ENCODE peak calls at places on chromosome 5, in four cellular contexts. V, I, M and P are unnamed samples.
A peak's percentile ranks its signal among the peaks of the same experiment; 100 is the strongest.

GRCh38 chr5:78899922-78900362 is 85.2 kb downstream of the ARSB start:
- DNase-seq in V (no peak), M (no peak), I (no peak), P (no peak)

GRCh38 chr5:67179695-67180302 is 16.8 kb downstream of the CD180 start:
- DNase-seq in V (no peak), M (no peak), I (no peak), P (no peak)

GRCh38 chr5:72542695-72543094 is 35.5 kb upstream of the ZNF366 start:
- DNase-seq in I (no peak), M (no peak), V (no peak), P (no peak)

GRCh38 chr5:97000391-97000790 is 64.5 kb downstream of the LNPEP start:
- DNase-seq in I (no peak), M (no peak), V (no peak), P (no peak)

GRCh38 chr5:150022163-150022540 is 21.6 kb downstream of the HMGXB3 start:
- DNase-seq in I (no peak), V (no peak), M (no peak), P (no peak)

GRCh38 chr5:10933141-10933540 is 172.1 kb upstream of the DAP start:
- DNase-seq in V (no peak), M (no peak), I (no peak), P (no peak)

GRCh38 chr5:134603059-134603458 is 29.6 kb downstream of the SAR1B start:
- DNase-seq in M (no peak), I (no peak), V (no peak), P (no peak)

GRCh38 chr5:105428461-105429129 is 1866.0 kb upstream of the NUDT12 start:
- DNase-seq in I (no peak), M (no peak), V (no peak), P (no peak)

GRCh38 chr5:110442856-110443255 is 283.6 kb downstream of the TMEM232 start:
- DNase-seq in I (no peak), V (no peak), M (no peak), P (no peak)

GRCh38 chr5:170339780-170340167 is 42.2 kb upstream of the LCP2 start:
- DNase-seq in M (no peak), V (no peak), I (no peak), P (no peak)

GRCh38 chr5:42301349-42301748 is 121.9 kb upstream of the GHR start:
- DNase-seq in M (no peak), I (no peak), V (no peak), P (no peak)

GRCh38 chr5:67234671-67235176 is 38.1 kb upstream of the CD180 start:
- DNase-seq in I (no peak), M (no peak), V (peak; percentile 49), P (no peak)

GRCh38 chr5:5306696-5307095 is 115.8 kb upstream of the ICE1 start:
- DNase-seq in M (no peak), I (no peak), V (no peak), P (no peak)

GRCh38 chr5:78221964-78222451 is 72.5 kb downstream of the AP3B1 start:
- DNase-seq in I (no peak), M (no peak), V (no peak), P (no peak)

GRCh38 chr5:55176176-55176818 is 3.3 kb upstream of the CDC20B start:
- DNase-seq in I (peak; percentile 27), V (no peak), M (no peak), P (no peak)

GRCh38 chr5:27450607-27451006 is 412.2 kb upstream of the CDH9 start:
- DNase-seq in I (no peak), M (no peak), V (no peak), P (no peak)

GRCh38 chr5:40914835-40915234 is 5.5 kb downstream of the C7 start:
- DNase-seq in M (no peak), V (no peak), I (no peak), P (no peak)

GRCh38 chr5:35188041-35188457 is 42.2 kb downstream of the PRLR start:
- DNase-seq in M (no peak), I (no peak), V (no peak), P (no peak)

GRCh38 chr5:112614285-112614684 is 123.4 kb upstream of the APC start:
- DNase-seq in V (no peak), M (no peak), I (no peak), P (no peak)

GRCh38 chr5:139395844-139396640 is 1.1 kb upstream of the PROB1 start:
- DNase-seq in V (no peak), M (no peak), I (peak; percentile 79), P (no peak)

GRCh38 chr5:33310471-33310870 is 130.3 kb upstream of the TARS1 start:
- DNase-seq in M (no peak), I (no peak), V (no peak), P (no peak)

GRCh38 chr5:75964008-75964407 is 119.2 kb upstream of the SV2C start:
- DNase-seq in M (no peak), I (no peak), V (no peak), P (no peak)

GRCh38 chr5:122163151-122164069 is 34.1 kb downstream of the ZNF474 start:
- DNase-seq in V (no peak), M (no peak), I (peak; percentile 25), P (peak; percentile 74)

GRCh38 chr5:51846015-51846414 is 462.8 kb downstream of the ISL1 start:
- DNase-seq in V (no peak), M (no peak), I (no peak), P (no peak)

GRCh38 chr5:3385874-3386536 is 209.6 kb upstream of the IRX1 start:
- DNase-seq in V (no peak), I (no peak), M (no peak), P (peak; percentile 4)

GRCh38 chr5:3384531-3384930 is 211.1 kb upstream of the IRX1 start:
- DNase-seq in M (no peak), I (no peak), V (no peak), P (peak; percentile 5)

GRCh38 chr5:3389471-3390026 is 206.1 kb upstream of the IRX1 start:
- DNase-seq in M (no peak), V (no peak), I (no peak), P (no peak)

GRCh38 chr5:3382782-3383181 is 212.8 kb upstream of the IRX1 start:
- DNase-seq in I (no peak), M (no peak), V (no peak), P (peak; percentile 34)

GRCh38 chr5:3386676-3387075 is 209.0 kb upstream of the IRX1 start:
- DNase-seq in V (no peak), I (no peak), M (no peak), P (peak; percentile 43)
- H3K9me3 ChIP-seq in V (no peaks in the 10 kb centered on the region), I (no peaks in the 10 kb centered on the region), M (no peaks in the 10 kb centered on the region), P (no peaks in the 10 kb centered on the region)

GRCh38 chr5:173299820-173300219 is 28.4 kb downstream of the STC2 start:
- DNase-seq in V (no peak), I (no peak), M (no peak), P (no peak)
- H3K4me1 ChIP-seq in V (no peaks in the 10 kb centered on the region), I (no peaks in the 10 kb centered on the region), M (no peaks in the 10 kb centered on the region), P (peaks cover 5% of the 10 kb centered on the region)

GRCh38 chr5:179111267-179112207 is 51.4 kb downstream of the ZNF354C start:
- DNase-seq in I (no peak), V (no peak), M (no peak), P (peak; percentile 38)

GRCh38 chr5:179113143-179113530 is 53.0 kb downstream of the ZNF354C start:
- DNase-seq in I (no peak), M (no peak), V (peak; percentile 4), P (peak; percentile 18)

GRCh38 chr5:179110528-179110927 is 50.4 kb downstream of the ZNF354C start:
- DNase-seq in I (no peak), M (no peak), V (no peak), P (peak; percentile 34)

GRCh38 chr5:179113945-179114641 is 53.9 kb downstream of the ZNF354C start:
- DNase-seq in M (no peak), V (peak; percentile 6), I (no peak), P (peak; percentile 11)

DNA sequence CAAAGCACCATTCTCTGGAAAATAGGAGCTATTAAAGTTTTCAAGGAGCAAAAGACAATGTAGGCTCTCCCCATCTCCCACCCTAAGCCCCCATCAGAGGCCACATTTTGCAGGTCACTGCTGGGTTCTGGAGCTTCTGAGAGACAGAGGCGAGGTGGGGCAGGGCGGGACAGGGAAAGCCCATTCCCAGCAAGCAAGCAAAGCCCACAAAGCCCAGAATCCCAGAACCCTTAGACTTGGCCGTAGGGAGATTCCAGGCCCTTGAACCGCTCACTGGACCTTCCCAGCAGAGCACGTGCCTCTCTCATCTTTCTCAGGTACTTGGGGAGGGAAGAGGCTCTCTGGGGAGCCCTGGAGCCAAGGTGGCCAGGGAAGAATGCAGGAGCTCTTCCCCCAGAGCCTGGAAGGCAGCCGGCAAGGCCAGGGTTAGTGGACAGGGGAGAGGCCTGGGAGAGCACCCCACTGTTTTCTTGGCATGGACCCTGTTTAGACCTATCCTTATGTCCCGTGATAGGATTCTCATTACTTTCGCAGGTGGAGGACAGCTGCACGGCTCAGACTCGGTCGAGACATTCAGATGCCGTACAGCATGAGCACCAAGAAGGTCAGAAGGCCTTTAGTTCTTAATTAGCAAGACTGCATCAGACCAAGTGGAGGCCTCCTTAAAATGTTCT is 52.4 kb downstream of the ZNF354C start:
- DNase-seq in M (no peak), I (no peak), V (no peak), P (peak; percentile 7)
- H3K9me3 ChIP-seq in M (peaks cover 19% of the 10 kb centered on the region), I (peaks cover 41% of the 10 kb centered on the region), V (peaks cover 81% of the 10 kb centered on the region), P (peaks cover 4% of the 10 kb centered on the region)

GRCh38 chr5:119345861-119346260 is 10.0 kb upstream of the TNFAIP8 start:
- DNase-seq in V (no peak), M (no peak), I (no peak), P (no peak)

GRCh38 chr5:119344231-119344630 is 11.6 kb upstream of the TNFAIP8 start:
- DNase-seq in M (no peak), I (no peak), V (no peak), P (no peak)

GRCh38 chr5:119347996-119348395 is 7.8 kb upstream of the TNFAIP8 start:
- DNase-seq in I (no peak), M (no peak), V (no peak), P (no peak)

GRCh38 chr5:119346404-119346803 is 9.4 kb upstream of the TNFAIP8 start:
- DNase-seq in V (no peak), M (no peak), I (no peak), P (no peak)

GRCh38 chr5:119347574-119347973 is 8.2 kb upstream of the TNFAIP8 start:
- DNase-seq in I (no peak), V (no peak), M (no peak), P (no peak)
- H3K4me1 ChIP-seq in I (no peaks in the 10 kb centered on the region), V (no peaks in the 10 kb centered on the region), M (peaks cover 12% of the 10 kb centered on the region), P (no peaks in the 10 kb centered on the region)

GRCh38 chr5:1431021-1431811 is 14.0 kb downstream of the SLC6A3 start:
- DNase-seq in V (no peak), I (no peak), M (peak; percentile 52), P (no peak)
- H3K9me3 ChIP-seq in V (peaks cover 34% of the 10 kb centered on the region), I (peaks cover 24% of the 10 kb centered on the region), M (peaks cover 21% of the 10 kb centered on the region), P (peaks cover 6% of the 10 kb centered on the region)

GRCh38 chr5:137565450-137565849 is 66.3 kb upstream of the SPOCK1 start:
- DNase-seq in M (no peak), V (no peak), I (no peak), P (no peak)
- H3K4me1 ChIP-seq in M (peaks cover 15% of the 10 kb centered on the region), V (peaks cover 5% of the 10 kb centered on the region), I (no peaks in the 10 kb centered on the region), P (no peaks in the 10 kb centered on the region)

DNA sequence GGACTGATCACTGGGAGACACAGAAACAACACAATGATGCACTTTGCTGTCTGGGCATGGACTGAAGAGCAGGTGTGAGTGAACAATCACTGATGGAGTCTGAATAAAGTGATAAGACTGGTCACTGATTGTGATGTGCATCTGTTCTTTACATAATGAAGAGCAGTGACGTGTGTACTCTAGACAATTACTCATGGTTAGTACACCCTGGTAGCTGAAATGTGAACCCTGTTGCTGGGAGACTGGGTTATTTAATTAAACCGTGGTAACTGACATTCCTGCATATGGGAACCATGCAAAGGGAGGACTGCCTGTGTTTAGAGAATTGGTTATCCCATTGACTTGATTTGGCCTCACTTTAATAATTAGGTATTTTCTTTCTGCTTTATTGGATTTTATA is 202.9 kb downstream of the NR2F1-AS1 start:
- DNase-seq in M (no peak), V (no peak), I (no peak), P (no peak)
- H3K9me3 ChIP-seq in M (no peaks in the 10 kb centered on the region), V (no peaks in the 10 kb centered on the region), I (no peaks in the 10 kb centered on the region), P (peaks cover 3% of the 10 kb centered on the region)

GRCh38 chr5:143064661-143065060 is 294.5 kb downstream of the ARHGAP26 start:
- DNase-seq in I (no peak), M (no peak), V (no peak), P (no peak)
- H3K4me1 ChIP-seq in I (peaks cover 78% of the 10 kb centered on the region), M (peaks cover 63% of the 10 kb centered on the region), V (peaks cover 5% of the 10 kb centered on the region), P (no peaks in the 10 kb centered on the region)